ENCODE peak calls at places on chromosomes 6 and 20, in six cellular contexts. S is HL-60, Y is stomach, E is HCT116, F is GM23338, Z is prostate gland. G is an unnamed sample.

GRCh38 chr6:72950114-72950860 is 275.0 kb downstream of the KHDC1L start:
- DNase-seq in S (no peak), Z (no peak), F (no peak), Y (no peak), E (peak; percentile 4), G (no peak)

GRCh38 chr20:21179796-21180195 is 53.9 kb downstream of the KIZ start:
- DNase-seq in F (no peak), E (no peak), S (no peak), Z (no peak), Y (no peak), G (no peak)

GRCh38 chr6:166515072-166515810 is 71.2 kb downstream of the RAMACL start:
- DNase-seq in S (no peak), E (peak; percentile 55), Y (no peak), Z (no peak), F (no peak), G (no peak)

GRCh38 chr6:28903686-28904085 is 20.1 kb downstream of the TRIM27 start:
- DNase-seq in F (no peak), S (no peak), E (no peak), Z (no peak), Y (no peak), G (no peak)

GRCh38 chr6:70842541-70842940 is 114.3 kb downstream of the B3GAT2 start:
- DNase-seq in S (no peak), Z (no peak), E (no peak), F (no peak), Y (no peak), G (no peak)

GRCh38 chr20:25042531-25043498 is 15.1 kb downstream of the ACSS1 start:
- DNase-seq in E (no peak), Y (peak; percentile 59), Z (no peak), F (no peak), S (peak; percentile 95), G (no peak)

GRCh38 chr6:85556992-85557668 is 36.5 kb downstream of the SNX14 start:
- DNase-seq in E (no peak), Z (no peak), Y (no peak), S (no peak), F (no peak), G (no peak)

GRCh38 chr6:111971866-111972532 is 81.9 kb upstream of the CCN6 start:
- DNase-seq in S (no peak), Z (no peak), F (no peak), Y (no peak), E (no peak), G (peak; percentile 77)

GRCh38 chr20:2652724-2653510 is 485 bp downstream of the NOP56 start:
- DNase-seq in Z (peak; percentile 33), E (no peak), Y (no peak), F (peak; percentile 37), S (no peak), G (no peak)

GRCh38 chr6:978937-979685 is 286.2 kb upstream of the EXOC2 start:
- DNase-seq in S (no peak), Z (no peak), F (no peak), Y (no peak), E (no peak), G (no peak)

GRCh38 chr6:37851997-37852524 is 32.5 kb downstream of the ZFAND3 start:
- DNase-seq in E (no peak), F (no peak), S (no peak), Z (no peak), Y (no peak), G (no peak)

GRCh38 chr6:143697401-143697800 is 19.6 kb downstream of the PHACTR2 start:
- DNase-seq in Y (no peak), E (no peak), F (no peak), Z (no peak), S (no peak), G (no peak)

GRCh38 chr6:52994789-52995078 is 350 bp downstream of the GSTA4 start:
- DNase-seq in F (peak; percentile 57), S (no peak), E (no peak), Z (peak; percentile 26), Y (peak; percentile 33), G (peak; percentile 89)

GRCh38 chr6:24270011-24270410 is 87.8 kb downstream of the DCDC2 start:
- DNase-seq in S (no peak), Z (no peak), E (no peak), F (no peak), Y (no peak), G (no peak)

GRCh38 chr6:164928366-164929154 is 380.8 kb downstream of the C6orf118 start:
- DNase-seq in Z (no peak), S (no peak), F (no peak), Y (no peak), E (no peak), G (no peak)

GRCh38 chr6:13715444-13715883 is 3.8 kb upstream of the RANBP9 start:
- DNase-seq in E (no peak), F (no peak), Y (no peak), Z (no peak), S (peak; percentile 81), G (no peak)

GRCh38 chr6:169960891-169961611 is 209.6 kb downstream of the ERMARD start:
- DNase-seq in Z (no peak), E (no peak), F (no peak), Y (peak; percentile 23), S (no peak), G (peak; percentile 93)

GRCh38 chr20:41169791-41170351 is 32.5 kb downstream of the PLCG1 start:
- DNase-seq in F (no peak), E (no peak), Y (no peak), S (no peak), Z (no peak), G (no peak)

GRCh38 chr6:142384455-142385332 is 82.9 kb downstream of the ADGRG6 start:
- DNase-seq in S (no peak), E (no peak), Y (no peak), Z (no peak), F (no peak), G (no peak)

GRCh38 chr6:6582111-6582510 is 6.4 kb upstream of the LY86 start:
- DNase-seq in F (no peak), Z (no peak), S (no peak), E (no peak), Y (no peak), G (no peak)

GRCh38 chr20:2299301-2299700 is 3.5 kb downstream of the TGM3 start:
- DNase-seq in F (no peak), E (no peak), Y (peak; percentile 37), Z (no peak), S (peak; percentile 94), G (no peak)

GRCh38 chr20:47148059-47148458 is 208.4 kb downstream of the ZMYND8 start:
- DNase-seq in F (no peak), E (no peak), S (no peak), Y (no peak), Z (no peak), G (no peak)

GRCh38 chr6:90610671-90611542 is 24.0 kb upstream of the MAP3K7 start:
- DNase-seq in Z (peak; percentile 12), E (no peak), S (peak; percentile 15), F (peak; percentile 87), Y (no peak), G (no peak)

GRCh38 chr6:131379951-131380350 is 193.1 kb upstream of the ARG1 start:
- DNase-seq in F (no peak), S (no peak), Z (no peak), Y (no peak), E (no peak), G (no peak)

GRCh38 chr20:24823176-24823575 is 125.9 kb upstream of the CST7 start:
- DNase-seq in S (no peak), F (no peak), Y (no peak), E (no peak), Z (no peak), G (no peak)

GRCh38 chr6:165181951-165182414 is 127.4 kb downstream of the C6orf118 start:
- DNase-seq in S (no peak), E (no peak), F (peak; percentile 5), Z (no peak), Y (no peak), G (no peak)

GRCh38 chr6:158060447-158061360 is 79.0 kb downstream of the SYNJ2 start:
- DNase-seq in F (peak; percentile 64), E (no peak), Z (peak; percentile 91), S (no peak), Y (peak; percentile 72), G (no peak)
- TF ChIP-seq POLR2AphosphoS5 in F (no peak), E (peak; percentile 29), Z (peak; percentile 97), S (no peak), Y (peak; percentile 13), G (peak; percentile 48)

DNA sequence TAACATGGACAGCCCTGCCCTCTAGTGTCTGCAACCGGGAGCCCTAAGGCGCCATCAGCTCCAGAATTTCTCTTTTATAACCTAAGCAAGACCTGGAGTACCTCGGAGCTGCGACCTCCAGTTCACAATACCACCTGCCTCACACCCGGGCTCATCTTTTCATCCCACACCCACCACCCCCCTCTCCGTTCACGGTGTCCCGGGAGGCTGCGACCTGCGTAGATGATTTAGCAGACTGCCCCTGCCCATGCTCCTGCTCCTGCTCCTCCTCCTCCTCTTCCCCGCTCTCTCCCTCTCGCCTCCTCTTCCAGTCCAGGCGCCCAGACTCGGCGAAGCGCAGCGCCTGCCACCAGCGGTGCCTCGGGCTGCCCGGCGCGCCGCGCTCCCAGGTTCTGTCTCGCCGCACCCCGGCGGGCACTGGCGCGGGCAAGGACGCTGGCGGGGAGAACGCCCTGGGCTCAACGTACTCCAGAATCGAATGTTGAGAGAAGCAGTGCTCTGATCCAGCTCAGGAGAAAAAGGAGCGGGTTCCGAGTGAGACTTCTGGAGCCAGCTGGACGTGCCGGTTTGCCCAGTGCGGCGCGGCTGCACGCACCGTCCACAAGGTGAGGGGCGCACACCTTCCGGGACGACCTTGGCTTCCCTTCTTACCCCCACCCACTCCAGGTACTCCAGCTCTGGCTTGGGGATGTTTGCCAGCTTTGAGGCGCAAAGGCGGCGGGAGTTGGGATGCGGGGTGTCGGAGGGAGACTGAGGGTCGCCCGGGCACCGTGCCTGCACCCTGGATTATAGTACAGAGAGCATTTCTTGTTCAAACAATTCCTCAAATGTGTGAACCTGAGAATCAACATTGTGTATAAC is at the start of gene HTR1E:
- DNase-seq in Y (peak; percentile 79), F (peak; percentile 56), E (peak; percentile 4), Z (peak; percentile 9), S (peak; percentile 25), G (no peak)
- TF ChIP-seq CTCF in Y (no peak), F (peak; percentile 87), E (peak; percentile 55), Z (peak; percentile 31), S (no peak), G (no peak)

GRCh38 chr6:99614430-99615161 is 8.0 kb downstream of the PRDM13 start:
- DNase-seq in S (no peak), Z (no peak), E (no peak), Y (no peak), F (peak; percentile 83), G (no peak)
- H3K4me3 ChIP-seq in S (peak overlapping the region; percentile 40), Z (peak overlapping the region; percentile 35), E (no peak overlapping the region), Y (peak overlapping the region; percentile 47), F (peak overlapping the region; percentile 64), G (peak overlapping the region; percentile 49)

GRCh38 chr20:23253524-23253923 is 97.1 kb upstream of the NXT1 start:
- DNase-seq in E (no peak), Z (no peak), S (no peak), F (no peak), Y (no peak), G (peak; percentile 58)
- TF ChIP-seq POLR2AphosphoS5 in E (no peak), Z (no peak), S (no peak), F (no peak), Y (no peak), G (no peak)